ENCODE peak calls at places on chromosomes 7 and 10, in seven cellular contexts. A, L, J, N, Z, E and X are unnamed samples.

GRCh38 chr7:88357794-88358533 is 51.3 kb upstream of the STEAP4 start:
- DNase-seq in J (no peak), E (peak), Z (no peak), A (no peak), N (no peak), L (no peak), X (no peak)

GRCh38 chr7:2631924-2632716 is at the start of gene TTYH3:
- DNase-seq in Z (no peak), L (peak), N (peak), E (no peak), A (peak), J (no peak), X (peak)

GRCh38 chr7:16726189-16726588 is 27.4 kb upstream of the TSPAN13 start:
- DNase-seq in J (no peak), L (no peak), N (no peak), A (no peak), E (no peak), Z (no peak), X (no peak)

GRCh38 chr7:136183981-136184380 is 206.8 kb upstream of the MTPN start:
- DNase-seq in L (no peak), J (no peak), A (no peak), E (no peak), N (no peak), Z (no peak), X (no peak)

GRCh38 chr10:35440016-35440415 is 103.7 kb downstream of the CCNY start:
- DNase-seq in Z (no peak), N (no peak), A (no peak), L (no peak), E (no peak), J (no peak), X (no peak)

GRCh38 chr10:112115781-112116385 is 67.7 kb downstream of the GPAM start:
- DNase-seq in Z (peak), L (no peak), J (peak), N (no peak), E (peak), A (peak), X (peak)

GRCh38 chr7:141541375-141541774 is 9.8 kb upstream of the AGK start:
- DNase-seq in A (no peak), N (no peak), L (no peak), E (no peak), J (no peak), Z (no peak), X (no peak)

GRCh38 chr10:95458014-95458413 is 103.2 kb downstream of the SORBS1 start:
- DNase-seq in N (no peak), E (no peak), A (no peak), Z (no peak), L (no peak), J (no peak), X (no peak)

GRCh38 chr7:909358-910329 is 33.3 kb downstream of the GET4 start:
- DNase-seq in J (peak), L (peak), E (peak), N (no peak), A (no peak), Z (no peak), X (peak)

GRCh38 chr7:134901389-134902020 is 84.8 kb upstream of the AGBL3 start:
- DNase-seq in A (no peak), L (no peak), N (no peak), J (no peak), E (no peak), Z (no peak), X (no peak)

GRCh38 chr10:119575506-119575905 is 21.3 kb downstream of the TIAL1 start:
- DNase-seq in Z (no peak), L (no peak), N (no peak), A (no peak), E (no peak), J (no peak), X (no peak)

GRCh38 chr10:29687411-29688160 is 52.8 kb upstream of the SVIL start:
- DNase-seq in N (no peak), Z (no peak), E (no peak), L (no peak), A (no peak), J (no peak), X (no peak)

GRCh38 chr7:17516768-17517167 is 218.3 kb downstream of the AHR start:
- DNase-seq in A (no peak), E (no peak), J (no peak), N (no peak), L (no peak), Z (no peak), X (no peak)

GRCh38 chr10:14326581-14326980 is 4.1 kb downstream of the FRMD4A start:
- DNase-seq in N (no peak), A (no peak), E (no peak), L (no peak), Z (no peak), J (no peak), X (no peak)

GRCh38 chr7:37882086-37882485 is 33.7 kb downstream of the NME8 start:
- DNase-seq in J (no peak), N (no peak), Z (no peak), E (no peak), L (no peak), A (no peak), X (no peak)

GRCh38 chr7:2687338-2687869 is 598 bp upstream of the AMZ1 start:
- DNase-seq in N (no peak), Z (no peak), A (no peak), L (no peak), E (no peak), J (no peak), X (peak)

GRCh38 chr7:585229-585711 is 65.6 kb upstream of the PDGFA start:
- DNase-seq in L (no peak), A (no peak), N (no peak), J (no peak), E (no peak), Z (no peak), X (no peak)

GRCh38 chr7:139453673-139454321 is 29.7 kb downstream of the KLRG2 start:
- DNase-seq in A (no peak), E (no peak), J (no peak), N (no peak), L (no peak), Z (no peak), X (no peak)

GRCh38 chr7:107865956-107866775 is 24.8 kb upstream of the DLD start:
- DNase-seq in E (no peak), N (no peak), Z (no peak), A (no peak), J (no peak), L (no peak), X (no peak)

GRCh38 chr10:122227754-122228153 is 43.3 kb upstream of the BTBD16 start:
- DNase-seq in A (no peak), Z (no peak), J (no peak), E (no peak), N (no peak), L (no peak), X (no peak)

GRCh38 chr10:71747808-71748523 is 25.4 kb downstream of the VSIR start:
- DNase-seq in L (no peak), Z (no peak), N (no peak), J (peak), E (peak), A (no peak), X (no peak)

GRCh38 chr10:73781548-73781878 is 335 bp upstream of the CHCHD1 start:
- DNase-seq in N (no peak), E (no peak), Z (no peak), J (no peak), A (no peak), L (no peak), X (no peak)

GRCh38 chr10:73780966-73781365 is 882 bp upstream of the CHCHD1 start:
- DNase-seq in E (peak), Z (no peak), L (no peak), J (no peak), N (no peak), A (no peak), X (no peak)

GRCh38 chr10:73782749-73783085 is 869 bp downstream of the CHCHD1 start:
- DNase-seq in A (no peak), E (peak), N (no peak), Z (no peak), L (no peak), J (no peak), X (no peak)

GRCh38 chr10:73780301-73780700 is 1.5 kb upstream of the CHCHD1 start:
- DNase-seq in Z (no peak), A (no peak), N (no peak), L (no peak), J (no peak), E (no peak), X (no peak)

GRCh38 chr10:73781879-73782748 is at the start of gene CHCHD1:
- DNase-seq in Z (peak), A (peak), N (peak), J (peak), L (peak), E (peak), X (peak)
- TF ChIP-seq POLR2A in Z (peak), A (peak), N (no peak), J (peak), L (peak), E (peak), X (peak)

DNA sequence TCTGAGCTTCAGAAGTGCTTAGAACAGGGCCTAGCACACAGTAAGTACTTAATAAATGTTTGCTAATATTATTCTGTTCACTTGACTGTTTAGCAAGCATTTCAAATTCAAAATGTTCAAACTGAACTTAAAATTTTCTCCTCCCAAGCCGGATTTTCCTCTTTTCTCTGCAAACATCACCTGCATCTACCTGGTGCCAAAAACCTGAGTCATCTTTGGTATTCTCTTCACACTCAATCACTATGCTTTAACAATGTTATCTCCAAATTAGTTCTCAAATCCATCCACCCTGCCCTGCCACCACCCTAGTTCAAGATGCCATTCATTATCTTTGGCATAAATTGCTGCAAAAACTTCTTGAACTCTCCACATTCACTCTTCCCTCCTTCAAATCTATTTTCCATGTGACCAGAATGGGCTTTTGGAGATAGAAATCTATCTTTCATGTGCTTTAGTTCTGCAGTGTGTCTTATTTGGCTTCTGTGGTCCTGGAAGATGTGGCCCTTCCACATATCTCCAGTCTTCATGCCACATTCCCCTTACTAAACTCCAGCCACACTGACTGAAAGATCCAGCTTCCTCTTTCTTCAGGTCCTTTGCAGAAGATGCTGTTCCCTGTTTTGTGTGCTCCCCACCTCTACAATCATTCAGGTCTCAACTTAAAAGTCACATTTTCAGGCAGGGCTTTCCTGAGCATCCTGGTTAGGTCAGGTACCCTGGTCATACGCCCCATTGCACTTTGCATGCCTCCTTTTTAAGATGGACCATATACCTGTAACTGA is 2.0 kb downstream of the GGCT start:
- DNase-seq in L (no peak), N (no peak), J (no peak), Z (no peak), A (no peak), E (no peak), X (no peak)
- TF ChIP-seq POLR2A in L (no peak), N (no peak), J (no peak), Z (no peak), A (no peak), E (no peak), X (no peak)

GRCh38 chr10:77339156-77339555 is 298.5 kb downstream of the KCNMA1 start:
- DNase-seq in L (no peak), N (no peak), Z (no peak), J (no peak), E (no peak), A (no peak), X (no peak)
- TF ChIP-seq POLR2A in L (no peak), N (no peak), Z (no peak), J (no peak), E (no peak), A (no peak), X (no peak)

GRCh38 chr7:130891254-130892094 is 157.5 kb upstream of the KLF14 start:
- DNase-seq in J (peak), L (peak), Z (no peak), N (peak), E (no peak), A (no peak), X (no peak)
- TF ChIP-seq POLR2A in J (no peak), L (peak), Z (no peak), N (no peak), E (no peak), A (no peak), X (no peak)

DNA sequence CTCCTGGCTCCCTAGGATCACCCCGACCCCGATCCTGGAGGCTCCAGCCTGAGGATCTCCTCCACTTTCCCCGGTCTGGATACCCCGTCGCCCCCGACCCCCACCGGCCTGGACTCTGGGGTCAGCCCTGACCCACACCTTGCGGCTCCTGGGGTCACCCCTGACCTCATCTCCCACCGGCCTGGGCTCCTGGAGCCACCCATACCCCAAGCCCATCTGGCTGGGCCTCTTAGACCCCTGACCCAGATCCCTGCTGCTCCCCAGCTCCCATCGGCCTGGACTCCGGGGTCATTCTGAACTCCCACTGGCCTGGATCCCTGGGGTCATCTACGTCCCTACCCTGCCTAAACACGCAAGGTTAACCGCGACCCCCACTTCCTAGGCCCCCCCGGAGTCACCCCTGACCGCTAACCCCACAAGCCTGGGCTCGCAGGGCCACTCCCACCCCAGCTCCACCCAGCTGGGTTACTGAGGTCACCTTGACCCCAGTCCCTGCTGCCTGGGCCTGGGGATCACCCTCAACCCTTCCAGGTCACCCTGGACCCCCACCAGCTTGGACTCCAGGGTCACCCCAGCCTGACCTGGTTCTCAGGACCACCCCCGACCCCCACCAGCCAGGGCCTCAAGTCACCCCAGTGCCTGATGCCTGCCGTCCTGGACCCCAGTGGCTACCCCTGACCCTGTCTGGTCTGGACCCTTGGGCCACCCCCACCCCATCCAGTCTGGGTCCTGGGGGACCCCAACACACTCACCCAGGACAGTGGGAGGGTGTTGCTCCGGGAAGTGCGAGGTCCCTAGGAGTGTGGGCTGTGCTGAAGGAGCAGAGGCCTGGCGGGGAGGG is 1.2 kb downstream of the FOXK1 start:
- DNase-seq in E (peak), N (peak), J (peak), A (peak), L (peak), Z (no peak), X (no peak)
- TF ChIP-seq POLR2A in E (no peak), N (no peak), J (no peak), A (no peak), L (no peak), Z (no peak), X (no peak)

GRCh38 chr10:101818119-101818957 is at the start of gene OGA:
- DNase-seq in E (peak), Z (peak), J (peak), L (peak), N (peak), A (peak), X (peak)
- TF ChIP-seq POLR2A in E (peak), Z (peak), J (peak), L (peak), N (peak), A (peak), X (peak)

GRCh38 chr7:96998333-96998732 is 7.0 kb upstream of the DLX6 start:
- DNase-seq in E (no peak), L (no peak), Z (no peak), N (no peak), J (no peak), A (no peak), X (no peak)
- TF ChIP-seq POLR2A in E (no peak), L (no peak), Z (no peak), N (no peak), J (no peak), A (no peak), X (no peak)

GRCh38 chr7:91852263-91852741 is 28.2 kb downstream of the MTERF1 start:
- DNase-seq in E (peak), N (no peak), L (no peak), Z (no peak), J (no peak), A (no peak), X (no peak)
- TF ChIP-seq POLR2A in E (no peak), N (no peak), L (no peak), Z (no peak), J (no peak), A (no peak), X (no peak)

GRCh38 chr7:130900471-130901076 is 166.6 kb upstream of the KLF14 start:
- DNase-seq in N (no peak), Z (no peak), J (no peak), A (no peak), L (no peak), E (no peak), X (no peak)
- TF ChIP-seq POLR2A in N (no peak), Z (peak), J (no peak), A (no peak), L (no peak), E (no peak), X (no peak)

GRCh38 chr10:5945203-5945534 is 32.2 kb downstream of the IL15RA start:
- DNase-seq in J (no peak), N (peak), A (no peak), Z (no peak), L (peak), E (no peak), X (no peak)
- TF ChIP-seq POLR2A in J (no peak), N (no peak), A (no peak), Z (no peak), L (no peak), E (no peak), X (no peak)